ENCODE peak calls at places on chromosome 7, in nine cellular contexts. C is foreskin fibroblast, I is left ventricle myocardium inferior, T is mesothelial cell of epicardium, Q is WTC11, V is GM10248, R is fibroblast of pulmonary artery, U is thoracic aorta, X is HCT116. A is an unnamed sample.

GRCh38 chr7:7438851-7439250 is 96.8 kb downstream of the COL28A1 start:
- DNase-seq in Q (no peak), T (no peak), X (peak), V (no peak), I (no peak), C (peak), R (peak), U (no peak), A (no peak)

GRCh38 chr7:1445341-1445740 is 13.9 kb downstream of the MICALL2 start:
- DNase-seq in V (no peak), Q (no peak), X (no peak), C (no peak), I (no peak), T (no peak), R (no peak), U (no peak), A (no peak)

GRCh38 chr7:18491871-18492270 is 3.7 kb upstream of the HDAC9 start:
- DNase-seq in Q (no peak), C (no peak), U (no peak), V (no peak), I (no peak), T (no peak), X (no peak), R (no peak), A (no peak)

GRCh38 chr7:5704534-5704922 is 76.9 kb downstream of the RNF216 start:
- DNase-seq in U (no peak), C (peak), V (peak), T (peak), I (peak), R (peak), X (peak), Q (peak), A (peak)

GRCh38 chr7:55132890-55133551 is 114.2 kb downstream of the EGFR start:
- DNase-seq in V (no peak), I (no peak), U (peak), X (peak), T (no peak), Q (no peak), C (peak), R (peak), A (no peak)

GRCh38 chr7:44587843-44588711 is 6.0 kb upstream of the TMED4 start:
- DNase-seq in X (peak), Q (no peak), V (no peak), C (peak), T (no peak), R (peak), U (no peak), I (no peak), A (no peak)

GRCh38 chr7:129742267-129742666 is 130.7 kb downstream of the NRF1 start:
- DNase-seq in U (no peak), V (no peak), I (no peak), Q (no peak), T (no peak), R (no peak), X (no peak), C (no peak), A (no peak)

GRCh38 chr7:118245267-118246040 is 20.9 kb downstream of the ANKRD7 start:
- DNase-seq in Q (no peak), R (no peak), C (no peak), I (no peak), U (no peak), V (no peak), X (no peak), T (no peak), A (no peak)

GRCh38 chr7:77415822-77416620 is at the start of gene GSAP:
- DNase-seq in X (no peak), I (peak), T (peak), R (no peak), C (no peak), U (no peak), Q (peak), V (peak), A (peak)

GRCh38 chr7:66905243-66905642 is 15.8 kb upstream of the TMEM248 start:
- DNase-seq in U (no peak), R (no peak), Q (no peak), I (no peak), X (no peak), C (no peak), V (no peak), T (no peak), A (no peak)

GRCh38 chr7:133513608-133514007 is 260.7 kb downstream of the EXOC4 start:
- DNase-seq in R (peak), X (no peak), U (no peak), C (peak), I (no peak), T (no peak), V (no peak), Q (no peak), A (no peak)

GRCh38 chr7:64951250-64951848 is 39.5 kb downstream of the ZNF117 start:
- DNase-seq in C (peak), I (no peak), Q (no peak), U (no peak), V (peak), T (no peak), R (peak), X (peak), A (no peak)

GRCh38 chr7:22001345-22002004 is 55.8 kb upstream of the CDCA7L start:
- DNase-seq in R (peak), C (peak), V (peak), I (no peak), X (peak), U (no peak), Q (no peak), T (no peak), A (peak)

GRCh38 chr7:54015251-54015650 is 526.9 kb upstream of the VSTM2A start:
- DNase-seq in I (no peak), X (no peak), V (no peak), R (no peak), U (no peak), T (no peak), Q (no peak), C (no peak), A (no peak)

GRCh38 chr7:9890092-9890491 is 1083.6 kb upstream of the PHF14 start:
- DNase-seq in V (no peak), C (no peak), X (no peak), Q (peak), R (no peak), I (no peak), U (no peak), T (no peak), A (no peak)

GRCh38 chr7:27533777-27534176 is 128.9 kb downstream of the HIBADH start:
- DNase-seq in X (no peak), I (no peak), C (no peak), Q (no peak), T (no peak), R (no peak), U (no peak), V (no peak), A (no peak)

GRCh38 chr7:128190051-128190640 is 50.9 kb upstream of the LEP start:
- DNase-seq in X (no peak), R (no peak), V (no peak), U (no peak), C (no peak), I (no peak), Q (peak), T (no peak), A (no peak)

GRCh38 chr7:105284014-105284413 is 104.7 kb downstream of the SRPK2 start:
- DNase-seq in V (no peak), U (no peak), I (no peak), Q (no peak), X (no peak), C (no peak), T (no peak), R (no peak), A (no peak)

GRCh38 chr7:123628829-123629228 is 26.8 kb upstream of the LMOD2 start:
- DNase-seq in Q (no peak), T (no peak), R (no peak), V (no peak), C (no peak), I (no peak), U (no peak), X (no peak), A (no peak)

GRCh38 chr7:127912901-127913300 is 118.3 kb downstream of the LRRC4 start:
- DNase-seq in R (no peak), U (no peak), V (no peak), X (no peak), T (no peak), I (no peak), C (no peak), Q (no peak), A (no peak)

GRCh38 chr7:22141355-22141754 is 195.7 kb upstream of the CDCA7L start:
- DNase-seq in C (no peak), V (no peak), T (no peak), X (no peak), Q (no peak), R (no peak), U (no peak), I (no peak), A (no peak)

GRCh38 chr7:44534501-44534900 is 6.6 kb downstream of the NPC1L1 start:
- DNase-seq in I (no peak), Q (peak), C (no peak), X (peak), U (no peak), T (no peak), V (peak), R (peak), A (peak)

GRCh38 chr7:108146070-108146842 is 16.1 kb upstream of the LAMB4 start:
- DNase-seq in R (peak), C (peak), T (peak), Q (peak), I (peak), X (peak), V (peak), U (peak), A (peak)

GRCh38 chr7:78514653-78515052 is 716.1 kb downstream of the PHTF2 start:
- DNase-seq in I (no peak), V (no peak), R (no peak), C (no peak), Q (no peak), U (no peak), X (no peak), T (no peak), A (no peak)

GRCh38 chr7:54846272-54846671 is 87.3 kb upstream of the SEC61G start:
- DNase-seq in I (no peak), U (no peak), V (no peak), T (no peak), R (peak), C (peak), X (no peak), Q (no peak), A (no peak)

GRCh38 chr7:143487566-143487965 is 9.9 kb downstream of the TAS2R41 start:
- DNase-seq in V (no peak), Q (no peak), X (no peak), I (peak), R (no peak), C (peak), T (no peak), U (no peak), A (no peak)

GRCh38 chr7:101743241-101743994 is 74.0 kb upstream of the CUX1 start:
- DNase-seq in R (peak), C (peak), Q (peak), V (peak), X (no peak), U (no peak), T (peak), I (peak), A (peak)

GRCh38 chr7:143345428-143345900 is 17.0 kb downstream of the FAM131B start:
- DNase-seq in U (no peak), R (peak), X (peak), T (peak), I (peak), Q (peak), C (no peak), V (peak), A (peak)

GRCh38 chr7:129652914-129653313 is 41.4 kb downstream of the NRF1 start:
- DNase-seq in I (no peak), C (no peak), T (no peak), U (no peak), R (no peak), Q (no peak), V (no peak), X (no peak), A (no peak)

GRCh38 chr7:6536899-6537298 is 14.4 kb downstream of the GRID2IP start:
- DNase-seq in C (no peak), I (no peak), R (peak), X (no peak), Q (peak), V (no peak), T (no peak), U (no peak), A (peak)

GRCh38 chr7:693280-693679 is 33.2 kb upstream of the DNAAF5 start:
- DNase-seq in Q (peak), X (no peak), C (no peak), U (no peak), R (no peak), I (no peak), T (no peak), V (no peak), A (no peak)

GRCh38 chr7:81416648-81417047 is 353.2 kb downstream of the HGF start:
- DNase-seq in X (no peak), C (no peak), T (no peak), U (no peak), V (no peak), Q (no peak), R (no peak), I (no peak), A (no peak)

GRCh38 chr7:48087349-48087748 is 1.7 kb upstream of the UPP1 start:
- DNase-seq in C (no peak), T (no peak), I (no peak), R (peak), X (no peak), Q (no peak), U (no peak), V (no peak), A (no peak)
- TF ChIP-seq CTCF in C (no peak), T (no peak), I (no peak), R (peak), X (no peak), Q (no peak), U (no peak), V (no peak), A (no peak)

GRCh38 chr7:150756858-150757257 is 19.6 kb downstream of the GIMAP5 start:
- DNase-seq in X (no peak), R (peak), U (no peak), T (no peak), V (peak), C (no peak), I (no peak), Q (no peak), A (no peak)
- TF ChIP-seq CTCF in X (peak), R (peak), U (no peak), T (no peak), V (peak), C (no peak), I (peak), Q (no peak), A (peak)

DNA sequence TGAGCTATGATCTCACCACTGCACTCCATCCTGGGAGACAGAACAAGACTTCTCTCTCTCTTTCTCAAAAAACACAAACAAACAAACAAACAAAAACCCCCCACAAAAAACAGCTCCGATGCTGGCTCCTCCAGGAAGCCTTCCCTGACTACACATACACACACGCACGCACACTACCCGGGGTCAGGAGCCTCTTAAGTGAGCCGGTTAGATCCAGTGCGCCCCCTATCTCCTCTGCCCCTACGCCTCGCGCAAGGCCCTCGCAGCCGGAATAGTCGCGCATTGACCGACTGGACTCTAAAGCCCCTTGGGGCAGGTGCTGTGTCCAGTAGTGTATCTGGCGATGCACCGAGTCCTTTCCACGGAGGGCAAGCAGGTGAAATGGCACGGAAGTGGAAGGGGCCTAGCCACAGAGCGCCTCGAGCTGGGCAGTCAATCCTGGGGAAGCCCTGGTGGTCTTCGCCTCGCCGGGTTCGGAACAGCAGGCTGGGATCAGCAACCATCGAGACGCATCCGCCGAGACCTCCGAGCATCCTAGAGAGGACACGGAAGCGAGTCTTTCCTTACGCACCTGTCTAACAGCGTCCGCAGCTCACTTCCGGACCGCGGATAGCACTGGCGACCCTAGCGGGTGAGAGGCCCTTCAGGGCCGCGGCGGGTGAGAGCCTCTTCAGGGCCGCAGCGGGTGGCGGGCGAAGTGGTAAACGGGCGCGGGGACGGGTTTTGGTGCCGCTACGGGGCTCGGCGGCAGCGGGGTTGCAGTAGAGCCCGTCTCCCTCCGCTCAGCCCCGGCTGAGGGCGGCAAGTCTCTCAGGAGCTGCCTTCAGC is at the start of gene ZSCAN25:
- DNase-seq in U (peak), R (peak), V (peak), Q (peak), C (peak), I (peak), T (peak), X (peak), A (peak)
- TF ChIP-seq CTCF in U (no peak), R (peak), V (peak), Q (no peak), C (peak), I (peak), T (no peak), X (peak), A (peak)

DNA sequence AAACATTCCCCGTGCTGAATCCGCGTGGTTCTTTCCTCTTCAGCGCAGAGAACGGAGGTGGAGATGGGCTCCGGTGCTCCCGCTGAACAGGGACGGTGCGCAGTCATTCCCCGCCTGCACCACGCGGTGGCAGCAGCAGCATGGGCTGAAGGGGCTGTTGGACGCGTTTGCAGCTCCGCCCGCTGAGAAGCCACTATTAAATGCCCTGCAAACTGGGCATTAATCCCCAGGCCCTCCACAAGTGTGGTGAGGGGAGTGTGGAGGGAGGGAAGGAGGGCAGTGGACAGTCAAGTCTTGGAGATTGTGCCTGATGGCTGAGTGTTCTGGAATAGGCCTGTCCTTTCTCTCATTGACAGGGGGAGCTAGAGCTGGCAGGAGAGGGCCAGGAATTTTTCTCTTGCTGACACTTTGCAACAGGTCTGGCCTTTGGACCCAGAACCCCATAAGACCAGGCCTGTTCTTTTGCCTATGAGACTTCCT is 240.2 kb upstream of the INHBA start:
- DNase-seq in R (peak), T (peak), Q (peak), U (no peak), C (peak), X (peak), I (peak), V (peak), A (peak)
- TF ChIP-seq CTCF in R (peak), T (peak), Q (peak), U (peak), C (peak), X (peak), I (peak), V (peak), A (peak)

DNA sequence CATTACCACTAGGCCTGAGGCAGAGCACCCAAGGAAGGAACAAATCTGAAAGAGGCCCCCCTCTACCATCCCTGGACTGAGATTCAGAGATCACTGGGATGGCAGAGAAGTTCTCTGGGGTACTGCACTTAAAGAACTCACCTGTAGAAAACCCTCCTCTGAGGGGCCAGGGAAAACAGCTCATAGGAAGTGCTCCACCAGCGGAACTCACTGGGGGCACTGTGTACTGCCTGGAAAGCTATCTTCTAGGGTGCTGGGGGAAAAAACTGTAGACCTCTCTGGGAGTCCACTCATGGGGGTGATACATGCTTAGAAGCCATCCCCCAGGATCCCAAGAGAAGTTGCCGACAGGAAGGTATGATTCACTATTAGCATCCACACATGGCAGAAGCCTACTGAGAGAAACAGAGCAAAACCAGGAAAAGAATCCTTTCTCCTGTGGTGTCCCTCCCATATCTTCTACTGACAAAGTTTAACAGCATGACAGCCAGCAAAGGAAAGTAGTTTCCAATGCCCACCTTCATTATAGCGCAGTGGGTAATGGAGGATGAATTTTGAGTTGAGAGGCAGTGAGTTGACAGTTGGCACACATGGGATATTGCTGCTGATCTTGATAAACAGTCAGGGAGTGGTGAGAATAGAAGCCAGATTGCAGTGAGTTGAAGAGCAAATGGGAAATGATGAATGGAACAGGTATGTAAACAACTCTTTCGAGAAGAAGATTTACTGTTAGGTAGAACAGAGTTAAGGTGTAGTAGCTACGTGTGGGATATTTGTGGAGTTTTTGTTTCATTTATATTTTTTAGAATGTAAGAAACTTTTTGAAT is 20.9 kb downstream of the ANKIB1 start:
- DNase-seq in Q (no peak), U (no peak), C (no peak), I (no peak), T (no peak), R (no peak), V (no peak), X (no peak), A (no peak)
- TF ChIP-seq CTCF in Q (no peak), U (no peak), C (no peak), I (no peak), T (no peak), R (no peak), V (no peak), X (no peak), A (no peak)

GRCh38 chr7:37201876-37202198 is 246.8 kb downstream of the ELMO1 start:
- DNase-seq in I (no peak), U (no peak), C (no peak), Q (no peak), V (no peak), R (no peak), X (no peak), T (no peak), A (no peak)
- TF ChIP-seq CTCF in I (no peak), U (no peak), C (no peak), Q (no peak), V (no peak), R (no peak), X (no peak), T (no peak), A (peak)

GRCh38 chr7:94289071-94289470 is 105.6 kb upstream of the COL1A2 start:
- DNase-seq in V (no peak), C (peak), R (peak), X (peak), U (no peak), I (peak), Q (peak), T (peak), A (peak)
- TF ChIP-seq CTCF in V (no peak), C (peak), R (no peak), X (peak), U (peak), I (peak), Q (peak), T (peak), A (peak)

GRCh38 chr7:100476903-100477870 is 1.8 kb downstream of the TSC22D4 start:
- DNase-seq in R (no peak), C (no peak), Q (peak), X (no peak), T (no peak), I (no peak), V (no peak), U (no peak), A (no peak)
- TF ChIP-seq CTCF in R (peak), C (peak), Q (no peak), X (peak), T (no peak), I (no peak), V (peak), U (no peak), A (no peak)

A was measured in neural crest cell.